ENCODE peak calls at places on chromosomes 1 and 21, in five cellular contexts. R, C, P, E and I are unnamed samples.

GRCh38 chr1:157000686-157001085 is 44.9 kb downstream of the ARHGEF11 start:
- DNase-seq in P (no peak), R (no peak), E (no peak), C (no peak), I (no peak)

GRCh38 chr1:67677925-67678324 is 7.1 kb upstream of the GADD45A start:
- DNase-seq in C (no peak), E (no peak), P (no peak), R (no peak), I (no peak)

GRCh38 chr1:30109853-30110252 is 613.5 kb downstream of the MATN1 start:
- DNase-seq in C (no peak), E (no peak), P (no peak), R (no peak), I (peak)

GRCh38 chr1:70143052-70143659 is 62.2 kb downstream of the LRRC40 start:
- DNase-seq in E (no peak), C (no peak), P (no peak), R (no peak), I (peak)

GRCh38 chr1:109625601-109626560 is 6.2 kb downstream of the AMPD2 start:
- DNase-seq in C (no peak), R (no peak), E (no peak), P (no peak), I (no peak)

GRCh38 chr1:231106347-231106746 is 55.5 kb upstream of the TRIM67 start:
- DNase-seq in E (no peak), C (no peak), R (no peak), P (no peak), I (peak)

GRCh38 chr21:30839304-30839703 is 9.7 kb upstream of the KRTAP7-1 start:
- DNase-seq in E (peak), R (no peak), C (peak), P (no peak), I (no peak)

GRCh38 chr1:50106095-50106761 is 2.5 kb upstream of the ELAVL4 start:
- DNase-seq in C (no peak), E (no peak), R (no peak), P (no peak), I (no peak)

GRCh38 chr1:160007577-160008200 is 24.1 kb downstream of the PIGM start:
- DNase-seq in R (no peak), E (peak), C (peak), P (peak), I (no peak)